ENCODE peak calls at places on chromosomes 3 and 15, in seven cellular contexts. L, Z, W, B, X, Q and A are unnamed samples. For H3K4me1, the result is how much of the 10 kb centered on the place peaks cover.

GRCh38 chr15:92921215-92922131 is 21.3 kb downstream of the CHD2 start:
- DNase-seq in L (no peak), Z (no peak), W (no peak), B (no peak), X (no peak), Q (no peak), A (no peak)

GRCh38 chr15:40567111-40567510 is 2.0 kb upstream of the RPUSD2 start:
- DNase-seq in L (no peak), Z (peak), W (no peak), B (no peak), X (no peak), Q (no peak), A (no peak)

GRCh38 chr15:92822216-92823144 is 77.6 kb upstream of the CHD2 start:
- DNase-seq in L (no peak), Z (peak), W (no peak), B (no peak), X (no peak), Q (no peak), A (no peak)

GRCh38 chr3:19866751-19867347 is 67.2 kb downstream of the EFHB start:
- DNase-seq in L (no peak), Z (peak), W (no peak), B (peak), X (no peak), Q (no peak), A (no peak)

GRCh38 chr15:80512729-80513670 is 108.8 kb downstream of the ARNT2 start:
- DNase-seq in L (no peak), Z (peak), W (no peak), B (no peak), X (no peak), Q (no peak), A (no peak)

GRCh38 chr3:164851905-164852304 is 226.4 kb downstream of the SI start:
- DNase-seq in L (no peak), Z (no peak), W (no peak), B (no peak), X (no peak), Q (no peak), A (no peak)

GRCh38 chr15:70528816-70529215 is 234.5 kb downstream of the UACA start:
- DNase-seq in L (no peak), Z (no peak), W (no peak), B (no peak), X (peak), Q (no peak), A (no peak)

GRCh38 chr3:178895178-178895789 is 176.3 kb downstream of the ZMAT3 start:
- DNase-seq in L (no peak), Z (no peak), W (no peak), B (no peak), X (no peak), Q (no peak), A (no peak)

GRCh38 chr3:188286087-188286513 is 132.1 kb downstream of the LPP start:
- DNase-seq in L (no peak), Z (no peak), W (no peak), B (no peak), X (no peak), Q (no peak), A (no peak)

GRCh38 chr15:67127925-67128324 is 62.5 kb downstream of the SMAD3 start:
- DNase-seq in L (no peak), Z (no peak), W (no peak), B (no peak), X (no peak), Q (no peak), A (no peak)

GRCh38 chr3:150410311-150411105 is 2.4 kb downstream of the TSC22D2 start:
- DNase-seq in L (peak), Z (peak), W (no peak), B (peak), X (peak), Q (no peak), A (peak)

GRCh38 chr15:42605281-42605744 is 29.9 kb downstream of the STARD9 start:
- DNase-seq in L (no peak), Z (no peak), W (no peak), B (no peak), X (no peak), Q (no peak), A (no peak)

GRCh38 chr15:65042776-65043322 is 2.3 kb upstream of the SLC51B start:
- DNase-seq in L (no peak), Z (no peak), W (no peak), B (peak), X (no peak), Q (no peak), A (no peak)

GRCh38 chr15:84391191-84391590 is 155.6 kb downstream of the GOLGA6L4 start:
- DNase-seq in L (no peak), Z (no peak), W (no peak), B (no peak), X (no peak), Q (no peak), A (peak)

GRCh38 chr15:80437492-80437891 is 33.3 kb downstream of the ARNT2 start:
- DNase-seq in L (peak), Z (no peak), W (peak), B (no peak), X (no peak), Q (no peak), A (no peak)

GRCh38 chr3:128060473-128061381 is 8.5 kb downstream of the SEC61A1 start:
- DNase-seq in L (no peak), Z (no peak), W (no peak), B (no peak), X (no peak), Q (no peak), A (no peak)

GRCh38 chr15:66008920-66009572 is 139.8 kb downstream of the RAB11A start:
- DNase-seq in L (no peak), Z (no peak), W (no peak), B (peak), X (no peak), Q (no peak), A (no peak)

GRCh38 chr3:187269486-187269885 is 22.1 kb downstream of the MASP1 start:
- DNase-seq in L (no peak), Z (no peak), W (no peak), B (no peak), X (no peak), Q (no peak), A (no peak)

GRCh38 chr3:187267306-187267705 is 24.2 kb downstream of the MASP1 start:
- DNase-seq in L (no peak), Z (no peak), W (no peak), B (no peak), X (no peak), Q (no peak), A (no peak)

GRCh38 chr3:187274315-187274976 is 17.1 kb downstream of the MASP1 start:
- DNase-seq in L (no peak), Z (peak), W (no peak), B (no peak), X (no peak), Q (peak), A (no peak)

GRCh38 chr3:187274977-187275338 is 16.6 kb downstream of the MASP1 start:
- DNase-seq in L (no peak), Z (peak), W (no peak), B (no peak), X (no peak), Q (no peak), A (peak)

GRCh38 chr3:187271582-187271981 is 20.0 kb downstream of the MASP1 start:
- DNase-seq in L (no peak), Z (no peak), W (no peak), B (no peak), X (no peak), Q (no peak), A (no peak)
- H3K27ac ChIP-seq in L (no peak), Z (no peak), W (no peak), B (no peak), X (no peak), Q (no peak), A (no peak)

GRCh38 chr15:33096134-33096533 is 98.4 kb downstream of the FMN1 start:
- DNase-seq in L (no peak), Z (no peak), W (no peak), B (no peak), X (no peak), Q (no peak), A (no peak)
- H3K4me1 ChIP-seq in L (under half), Z (under half), W (under half), B (under half), X (under half), Q (under half), A (under half)

GRCh38 chr3:49339593-49339946 is 283 bp downstream of the USP4 start:
- DNase-seq in L (peak), Z (peak), W (no peak), B (peak), X (no peak), Q (peak), A (no peak)

GRCh38 chr3:49343163-49343562 is 3.3 kb upstream of the USP4 start:
- DNase-seq in L (no peak), Z (no peak), W (no peak), B (no peak), X (no peak), Q (no peak), A (no peak)

GRCh38 chr3:49341996-49342395 is 2.1 kb upstream of the USP4 start:
- DNase-seq in L (no peak), Z (no peak), W (no peak), B (no peak), X (no peak), Q (no peak), A (no peak)

GRCh38 chr3:49339947-49340800 is at the start of gene USP4:
- DNase-seq in L (peak), Z (peak), W (no peak), B (peak), X (peak), Q (peak), A (peak)
- TF ChIP-seq POLR2AphosphoS5 in L (peak), Z (peak), W (peak), B (peak), X (peak), Q (peak), A (peak)

DNA sequence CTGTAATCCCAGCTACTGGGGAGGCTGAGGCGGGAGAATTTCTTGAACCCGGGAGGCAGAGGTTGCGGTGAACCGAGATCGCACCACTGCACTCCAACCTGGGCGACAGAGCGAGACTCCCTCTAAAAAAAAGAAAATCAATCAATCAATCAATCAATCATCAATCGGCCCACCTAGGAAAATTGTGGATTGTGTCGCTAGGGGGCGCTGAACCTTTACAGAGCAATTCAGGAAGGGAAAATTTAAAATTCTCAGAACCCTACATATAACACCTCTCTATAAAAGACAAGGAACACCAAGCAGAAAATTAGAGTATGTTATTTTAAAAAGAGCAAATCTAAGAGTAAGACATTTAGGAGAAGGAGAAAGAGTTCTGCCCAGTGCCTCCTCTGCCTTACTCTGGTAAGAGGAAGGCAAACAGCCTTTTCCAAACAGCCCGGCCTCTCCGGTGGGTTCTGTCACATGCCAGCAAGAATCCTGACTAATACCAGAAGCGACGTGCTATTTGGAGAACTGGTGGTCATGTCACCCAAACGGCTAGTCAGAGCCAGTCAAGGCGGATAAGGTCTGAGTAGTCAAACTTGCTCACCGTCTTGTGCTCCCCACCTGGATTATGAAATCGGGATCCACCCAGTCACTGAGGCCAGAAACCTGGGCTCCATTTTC is 22.3 kb upstream of the SMCO1 start:
- DNase-seq in L (no peak), Z (peak), W (no peak), B (peak), X (no peak), Q (no peak), A (no peak)
- H3K27ac ChIP-seq in L (no peak), Z (no peak), W (no peak), B (no peak), X (no peak), Q (no peak), A (no peak)

GRCh38 chr3:8516783-8517182 is 15.2 kb downstream of the LMCD1 start:
- DNase-seq in L (no peak), Z (no peak), W (no peak), B (no peak), X (no peak), Q (no peak), A (no peak)
- H3K4me1 ChIP-seq in L (under half), Z (under half), W (under half), B (under half), X (under half), Q (under half), A (under half)